ENCODE peak calls at places on chromosomes 3 and 15, in five cellular contexts. One of them, this sample, is unnamed.

GRCh38 chr3:129657261-129658046 is 51.0 kb upstream of the PLXND1 start:
- DNase-seq in adipocyte: peak; percentile 58
- DNase-seq in OCI-LY7: no peak
- DNase-seq in cardiac muscle cell: no peak
- DNase-seq in astrocyte: peak; percentile 34
- DNase-seq in this sample: no peak

GRCh38 chr15:96285306-96285705 is 45.2 kb upstream of the NR2F2 start:
- DNase-seq in adipocyte: peak; percentile 77
- DNase-seq in OCI-LY7: no peak
- DNase-seq in cardiac muscle cell: no peak
- DNase-seq in astrocyte: peak; percentile 100
- DNase-seq in this sample: no peak

GRCh38 chr15:53197426-53197839 is 407.3 kb upstream of the ONECUT1 start:
- DNase-seq in adipocyte: peak; percentile 69
- DNase-seq in OCI-LY7: peak; percentile 37
- DNase-seq in cardiac muscle cell: peak; percentile 81
- DNase-seq in astrocyte: peak; percentile 3
- DNase-seq in this sample: peak; percentile 57

GRCh38 chr3:158106773-158107461 is 697 bp upstream of the SHOX2 start:
- DNase-seq in adipocyte: peak; percentile 61
- DNase-seq in OCI-LY7: peak; percentile 49
- DNase-seq in cardiac muscle cell: no peak
- DNase-seq in astrocyte: no peak
- DNase-seq in this sample: peak; percentile 67

GRCh38 chr3:97793415-97794019 is 28.3 kb upstream of the CRYBG3 start:
- DNase-seq in adipocyte: peak; percentile 85
- DNase-seq in OCI-LY7: peak; percentile 53
- DNase-seq in cardiac muscle cell: peak; percentile 53
- DNase-seq in astrocyte: peak; percentile 19
- DNase-seq in this sample: peak; percentile 15

GRCh38 chr3:81277853-81278252 is 483.6 kb downstream of the GBE1 start:
- DNase-seq in adipocyte: peak; percentile 24
- DNase-seq in OCI-LY7: no peak
- DNase-seq in cardiac muscle cell: no peak
- DNase-seq in astrocyte: peak; percentile 77
- DNase-seq in this sample: no peak

GRCh38 chr15:48897144-48897814 is 19.3 kb downstream of the EID1 start:
- DNase-seq in adipocyte: peak; percentile 79
- DNase-seq in OCI-LY7: no peak
- DNase-seq in cardiac muscle cell: no peak
- DNase-seq in astrocyte: peak; percentile 69
- DNase-seq in this sample: no peak

GRCh38 chr15:52858388-52859176 is 68.4 kb upstream of the ONECUT1 start:
- DNase-seq in adipocyte: no peak
- DNase-seq in OCI-LY7: no peak
- DNase-seq in cardiac muscle cell: peak; percentile 28
- DNase-seq in astrocyte: no peak
- DNase-seq in this sample: no peak

GRCh38 chr15:52481915-52482314 is 46.8 kb downstream of the MYO5A start:
- DNase-seq in adipocyte: peak; percentile 65
- DNase-seq in OCI-LY7: peak; percentile 94
- DNase-seq in cardiac muscle cell: no peak
- DNase-seq in astrocyte: peak; percentile 92
- DNase-seq in this sample: no peak

GRCh38 chr3:195075199-195075940 is 195.6 kb downstream of the XXYLT1 start:
- DNase-seq in adipocyte: no peak
- DNase-seq in OCI-LY7: no peak
- DNase-seq in cardiac muscle cell: no peak
- DNase-seq in astrocyte: peak; percentile 18
- DNase-seq in this sample: no peak

GRCh38 chr3:56693750-56694149 is 10.7 kb upstream of the TASOR start:
- DNase-seq in adipocyte: no peak
- DNase-seq in OCI-LY7: no peak
- DNase-seq in cardiac muscle cell: no peak
- DNase-seq in astrocyte: no peak
- DNase-seq in this sample: no peak

GRCh38 chr15:94844533-94845390 is 613.4 kb downstream of the MCTP2 start:
- DNase-seq in adipocyte: peak; percentile 2
- DNase-seq in OCI-LY7: no peak
- DNase-seq in cardiac muscle cell: peak; percentile 75
- DNase-seq in astrocyte: peak; percentile 45
- DNase-seq in this sample: peak; percentile 40

GRCh38 chr15:60370804-60371700 is 26.7 kb downstream of the ANXA2 start:
- DNase-seq in adipocyte: peak; percentile 98
- DNase-seq in OCI-LY7: no peak
- DNase-seq in cardiac muscle cell: no peak
- DNase-seq in astrocyte: peak; percentile 100
- DNase-seq in this sample: no peak

GRCh38 chr3:195133462-195133861 is 137.5 kb downstream of the XXYLT1 start:
- DNase-seq in adipocyte: peak; percentile 13
- DNase-seq in OCI-LY7: no peak
- DNase-seq in cardiac muscle cell: no peak
- DNase-seq in astrocyte: peak; percentile 89
- DNase-seq in this sample: no peak

GRCh38 chr3:63304421-63304820 is 26.3 kb downstream of the SYNPR start:
- DNase-seq in adipocyte: no peak
- DNase-seq in OCI-LY7: no peak
- DNase-seq in cardiac muscle cell: no peak
- DNase-seq in astrocyte: no peak
- DNase-seq in this sample: no peak

GRCh38 chr3:51361746-51362145 is 23.3 kb upstream of the MANF start:
- DNase-seq in adipocyte: no peak
- DNase-seq in OCI-LY7: no peak
- DNase-seq in cardiac muscle cell: no peak
- DNase-seq in astrocyte: no peak
- DNase-seq in this sample: no peak

GRCh38 chr3:39705351-39705900 is 104.0 kb upstream of the MYRIP start:
- DNase-seq in adipocyte: peak; percentile 77
- DNase-seq in OCI-LY7: no peak
- DNase-seq in cardiac muscle cell: no peak
- DNase-seq in astrocyte: no peak
- DNase-seq in this sample: no peak

GRCh38 chr3:134483195-134483890 is 2.4 kb downstream of the ANAPC13 start:
- DNase-seq in adipocyte: peak; percentile 64
- DNase-seq in OCI-LY7: no peak
- DNase-seq in cardiac muscle cell: no peak
- DNase-seq in astrocyte: peak; percentile 90
- DNase-seq in this sample: no peak

GRCh38 chr15:28955686-28956421 is 70.1 kb downstream of the APBA2 start:
- DNase-seq in adipocyte: peak; percentile 20
- DNase-seq in OCI-LY7: no peak
- DNase-seq in cardiac muscle cell: no peak
- DNase-seq in astrocyte: peak; percentile 91
- DNase-seq in this sample: no peak

GRCh38 chr15:73957276-73957675 is 31.0 kb downstream of the LOXL1 start:
- DNase-seq in adipocyte: no peak
- DNase-seq in OCI-LY7: no peak
- DNase-seq in cardiac muscle cell: no peak
- DNase-seq in astrocyte: no peak
- DNase-seq in this sample: no peak

GRCh38 chr15:101652783-101653430 is 726 bp upstream of the TM2D3 start:
- DNase-seq in adipocyte: peak; percentile 68
- DNase-seq in OCI-LY7: no peak
- DNase-seq in cardiac muscle cell: no peak
- DNase-seq in astrocyte: no peak
- DNase-seq in this sample: no peak

GRCh38 chr3:48180530-48181253 is 7.5 kb downstream of the CDC25A start:
- DNase-seq in adipocyte: no peak
- DNase-seq in OCI-LY7: no peak
- DNase-seq in cardiac muscle cell: no peak
- DNase-seq in astrocyte: no peak
- DNase-seq in this sample: no peak

GRCh38 chr3:48178072-48178471 is 10.1 kb downstream of the CDC25A start:
- DNase-seq in adipocyte: no peak
- DNase-seq in OCI-LY7: no peak
- DNase-seq in cardiac muscle cell: no peak
- DNase-seq in astrocyte: no peak
- DNase-seq in this sample: no peak

GRCh38 chr3:48184299-48184698 is 3.9 kb downstream of the CDC25A start:
- DNase-seq in adipocyte: no peak
- DNase-seq in OCI-LY7: no peak
- DNase-seq in cardiac muscle cell: no peak
- DNase-seq in astrocyte: no peak
- DNase-seq in this sample: no peak

GRCh38 chr3:48185129-48185528 is 3.1 kb downstream of the CDC25A start:
- DNase-seq in adipocyte: no peak
- DNase-seq in OCI-LY7: no peak
- DNase-seq in cardiac muscle cell: no peak
- DNase-seq in astrocyte: no peak
- DNase-seq in this sample: no peak

GRCh38 chr3:48180021-48180420 is 8.2 kb downstream of the CDC25A start:
- DNase-seq in adipocyte: no peak
- DNase-seq in OCI-LY7: no peak
- DNase-seq in cardiac muscle cell: no peak
- DNase-seq in astrocyte: no peak
- DNase-seq in this sample: no peak
- H3K9me3 ChIP-seq in adipocyte: no peaks in the 10 kb centered on the region
- H3K9me3 ChIP-seq in OCI-LY7: no peaks in the 10 kb centered on the region
- H3K9me3 ChIP-seq in cardiac muscle cell: no peaks in the 10 kb centered on the region
- H3K9me3 ChIP-seq in astrocyte: no peaks in the 10 kb centered on the region
- H3K9me3 ChIP-seq in this sample: no peaks in the 10 kb centered on the region

GRCh38 chr3:125146601-125147490 is 65.7 kb downstream of the SLC12A8 start:
- DNase-seq in adipocyte: no peak
- DNase-seq in OCI-LY7: no peak
- DNase-seq in cardiac muscle cell: peak; percentile 27
- DNase-seq in astrocyte: no peak
- DNase-seq in this sample: no peak

GRCh38 chr3:125148836-125149235 is 63.7 kb downstream of the SLC12A8 start:
- DNase-seq in adipocyte: peak; percentile 42
- DNase-seq in OCI-LY7: no peak
- DNase-seq in cardiac muscle cell: no peak
- DNase-seq in astrocyte: peak; percentile 68
- DNase-seq in this sample: no peak

GRCh38 chr3:125149462-125149861 is 63.1 kb downstream of the SLC12A8 start:
- DNase-seq in adipocyte: no peak
- DNase-seq in OCI-LY7: no peak
- DNase-seq in cardiac muscle cell: no peak
- DNase-seq in astrocyte: no peak
- DNase-seq in this sample: no peak

GRCh38 chr3:125147491-125147820 is 65.1 kb downstream of the SLC12A8 start:
- DNase-seq in adipocyte: no peak
- DNase-seq in OCI-LY7: no peak
- DNase-seq in cardiac muscle cell: no peak
- DNase-seq in astrocyte: no peak
- DNase-seq in this sample: no peak

GRCh38 chr3:125148016-125148812 is 64.3 kb downstream of the SLC12A8 start:
- DNase-seq in adipocyte: no peak
- DNase-seq in OCI-LY7: no peak
- DNase-seq in cardiac muscle cell: no peak
- DNase-seq in astrocyte: no peak
- DNase-seq in this sample: no peak
- H3K4me1 ChIP-seq in adipocyte: peaks cover 67% of the 10 kb centered on the region
- H3K4me1 ChIP-seq in OCI-LY7: no peaks in the 10 kb centered on the region
- H3K4me1 ChIP-seq in cardiac muscle cell: peaks cover 24% of the 10 kb centered on the region
- H3K4me1 ChIP-seq in astrocyte: peaks cover 30% of the 10 kb centered on the region
- H3K4me1 ChIP-seq in this sample: no peaks in the 10 kb centered on the region

DNA sequence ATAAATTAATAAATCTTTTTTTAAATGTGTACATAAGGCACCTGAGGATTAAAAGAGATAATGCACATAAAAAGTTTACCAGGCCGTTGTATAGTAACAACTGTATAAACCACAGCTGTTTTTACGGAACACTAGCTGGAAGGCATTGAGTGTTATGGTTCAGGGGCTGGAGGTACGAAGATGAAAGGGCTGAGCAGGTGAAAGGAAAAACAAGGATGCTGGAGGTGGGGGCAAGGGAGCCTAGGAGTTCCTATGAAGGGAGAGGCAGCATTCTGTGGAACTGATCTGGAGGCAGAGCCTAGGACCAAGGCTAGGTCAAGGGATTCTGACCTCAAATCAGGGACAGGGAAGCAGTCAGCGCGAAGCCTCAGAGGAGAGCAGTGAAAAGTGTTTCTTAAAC is 8.0 kb downstream of the SEMA5B start:
- DNase-seq in adipocyte: no peak
- DNase-seq in OCI-LY7: no peak
- DNase-seq in cardiac muscle cell: no peak
- DNase-seq in astrocyte: no peak
- DNase-seq in this sample: no peak
- H3K4me3 ChIP-seq in adipocyte: no peak overlapping the region
- H3K4me3 ChIP-seq in OCI-LY7: no peak overlapping the region
- H3K4me3 ChIP-seq in cardiac muscle cell: no peak overlapping the region
- H3K4me3 ChIP-seq in astrocyte: no peak overlapping the region
- H3K4me3 ChIP-seq in this sample: no peak overlapping the region

DNA sequence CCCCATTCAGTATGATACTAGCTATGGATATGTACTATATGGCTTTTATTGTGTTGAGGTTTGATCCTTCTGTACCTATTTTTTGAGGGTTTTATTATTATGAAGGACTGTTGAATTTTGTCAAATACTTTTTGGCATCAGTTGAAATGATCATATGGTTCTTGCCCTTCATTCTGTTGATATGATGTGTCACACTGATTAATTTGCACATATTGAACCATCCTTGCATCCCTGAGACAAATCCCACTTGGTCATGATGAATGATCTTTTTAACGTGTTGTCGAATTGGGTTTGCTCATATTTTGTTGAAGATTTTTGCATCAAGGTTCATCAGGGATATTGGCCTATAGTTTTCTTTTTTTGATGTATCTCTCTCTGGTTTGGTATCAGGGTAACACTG is 61.0 kb downstream of the RASA2 start:
- DNase-seq in adipocyte: no peak
- DNase-seq in OCI-LY7: no peak
- DNase-seq in cardiac muscle cell: no peak
- DNase-seq in astrocyte: no peak
- DNase-seq in this sample: no peak
- H3K9me3 ChIP-seq in adipocyte: peaks cover 17% of the 10 kb centered on the region
- H3K9me3 ChIP-seq in OCI-LY7: peaks cover 23% of the 10 kb centered on the region
- H3K9me3 ChIP-seq in cardiac muscle cell: no peaks in the 10 kb centered on the region
- H3K9me3 ChIP-seq in astrocyte: no peaks in the 10 kb centered on the region
- H3K9me3 ChIP-seq in this sample: peaks cover 4% of the 10 kb centered on the region

GRCh38 chr15:35436422-35436821 is 109.5 kb downstream of the DPH6 start:
- DNase-seq in adipocyte: no peak
- DNase-seq in OCI-LY7: no peak
- DNase-seq in cardiac muscle cell: no peak
- DNase-seq in astrocyte: no peak
- DNase-seq in this sample: peak; percentile 87

GRCh38 chr15:35442734-35443133 is 103.2 kb downstream of the DPH6 start:
- DNase-seq in adipocyte: peak; percentile 39
- DNase-seq in OCI-LY7: no peak
- DNase-seq in cardiac muscle cell: no peak
- DNase-seq in astrocyte: no peak
- DNase-seq in this sample: no peak

GRCh38 chr15:35440265-35440664 is 105.7 kb downstream of the DPH6 start:
- DNase-seq in adipocyte: no peak
- DNase-seq in OCI-LY7: no peak
- DNase-seq in cardiac muscle cell: no peak
- DNase-seq in astrocyte: no peak
- DNase-seq in this sample: no peak

GRCh38 chr15:35439291-35439690 is 106.7 kb downstream of the DPH6 start:
- DNase-seq in adipocyte: peak; percentile 88
- DNase-seq in OCI-LY7: no peak
- DNase-seq in cardiac muscle cell: no peak
- DNase-seq in astrocyte: peak; percentile 81
- DNase-seq in this sample: no peak

GRCh38 chr15:35437157-35437556 is 108.8 kb downstream of the DPH6 start:
- DNase-seq in adipocyte: peak; percentile 9
- DNase-seq in OCI-LY7: no peak
- DNase-seq in cardiac muscle cell: no peak
- DNase-seq in astrocyte: no peak
- DNase-seq in this sample: peak; percentile 5
- H3K4me1 ChIP-seq in adipocyte: peaks cover 31% of the 10 kb centered on the region
- H3K4me1 ChIP-seq in OCI-LY7: no peaks in the 10 kb centered on the region
- H3K4me1 ChIP-seq in cardiac muscle cell: no peaks in the 10 kb centered on the region
- H3K4me1 ChIP-seq in astrocyte: no peaks in the 10 kb centered on the region
- H3K4me1 ChIP-seq in this sample: peaks cover 7% of the 10 kb centered on the region

GRCh38 chr3:53169045-53169831 is 8.2 kb downstream of the PRKCD start:
- DNase-seq in adipocyte: no peak
- DNase-seq in OCI-LY7: peak; percentile 53
- DNase-seq in cardiac muscle cell: no peak
- DNase-seq in astrocyte: no peak
- DNase-seq in this sample: no peak
- H3K4me3 ChIP-seq in adipocyte: no peak overlapping the region
- H3K4me3 ChIP-seq in OCI-LY7: peak overlapping the region; percentile 53
- H3K4me3 ChIP-seq in cardiac muscle cell: no peak overlapping the region
- H3K4me3 ChIP-seq in astrocyte: no peak overlapping the region
- H3K4me3 ChIP-seq in this sample: no peak overlapping the region

This sample was measured in HAP-1.